ENCODE peak calls at places on chromosomes 6 and 20, in five cellular contexts. A is right atrium auricular region; X is bronchial epithelial cell; B is CD8-positive, alpha-beta T cell; D is ascending aorta. P is an unnamed sample. For H3K27me3, the result is how much of the 10 kb centered on the place peaks cover.

GRCh38 chr6:143603474-143603873 is 74.3 kb upstream of the PHACTR2 start:
- DNase-seq in X (no peak), A (no peak), B (no peak), D (no peak), P (no peak)

GRCh38 chr6:115612796-115613479 is 447.8 kb downstream of the FRK start:
- DNase-seq in D (no peak), A (no peak), X (no peak), B (no peak), P (no peak)

GRCh38 chr6:144749263-144749662 is 464.1 kb downstream of the UTRN start:
- DNase-seq in B (no peak), D (no peak), A (no peak), X (no peak), P (no peak)

GRCh38 chr6:19554356-19555225 is 282.6 kb upstream of the ID4 start:
- DNase-seq in B (no peak), D (no peak), X (no peak), A (no peak), P (no peak)

GRCh38 chr6:119346450-119346849 is 3.1 kb downstream of the MAN1A1 start:
- DNase-seq in X (no peak), B (no peak), D (no peak), A (no peak), P (no peak)

GRCh38 chr6:149015224-149015876 is 268.5 kb downstream of the UST start:
- DNase-seq in A (no peak), D (no peak), B (no peak), X (no peak), P (no peak)

GRCh38 chr20:32333988-32334885 is 23.9 kb upstream of the ASXL1 start:
- DNase-seq in X (peak), D (no peak), B (peak), A (peak), P (peak)

GRCh38 chr6:170208171-170208601 is 82.7 kb downstream of the DLL1 start:
- DNase-seq in D (peak), X (no peak), A (peak), B (no peak), P (no peak)

GRCh38 chr6:163764565-163764964 is 350.0 kb downstream of the QKI start:
- DNase-seq in X (no peak), B (no peak), A (no peak), D (no peak), P (no peak)

GRCh38 chr6:64486952-64487351 is 851.4 kb downstream of the PHF3 start:
- DNase-seq in A (no peak), B (no peak), D (no peak), X (no peak), P (no peak)

GRCh38 chr6:22940571-22941290 is 371.4 kb downstream of the HDGFL1 start:
- DNase-seq in X (no peak), A (no peak), B (no peak), D (no peak), P (no peak)

GRCh38 chr6:152110878-152111820 is 303.7 kb downstream of the ESR1 start:
- DNase-seq in D (no peak), X (no peak), B (no peak), A (no peak), P (no peak)

GRCh38 chr6:160030103-160030502 is 61.2 kb downstream of the IGF2R start:
- DNase-seq in A (peak), D (peak), X (peak), B (no peak), P (no peak)

GRCh38 chr6:109139109-109139508 is 43.8 kb downstream of the CEP57L1 start:
- DNase-seq in B (no peak), A (no peak), X (peak), D (no peak), P (no peak)

GRCh38 chr6:3612341-3613041 is 139.0 kb downstream of the PXDC1 start:
- DNase-seq in X (peak), B (no peak), D (peak), A (peak), P (no peak)

GRCh38 chr6:7200598-7201443 is 93.1 kb downstream of the RREB1 start:
- DNase-seq in B (no peak), X (peak), A (no peak), D (no peak), P (no peak)

GRCh38 chr6:98323605-98324004 is 510.8 kb upstream of the POU3F2 start:
- DNase-seq in X (no peak), B (no peak), A (no peak), D (no peak), P (no peak)

GRCh38 chr6:167819640-167820039 is 7.1 kb upstream of the AFDN start:
- DNase-seq in B (no peak), D (no peak), X (no peak), A (no peak), P (no peak)

GRCh38 chr6:84547341-84547794 is 217.0 kb downstream of the TBX18 start:
- DNase-seq in B (no peak), X (no peak), A (no peak), D (no peak), P (no peak)

GRCh38 chr6:93407186-93407585 is 12.2 kb downstream of the EPHA7 start:
- DNase-seq in X (peak), D (no peak), A (no peak), B (no peak), P (no peak)

GRCh38 chr20:53216856-53217576 is 244.9 kb downstream of the TSHZ2 start:
- DNase-seq in X (peak), D (no peak), B (peak), A (peak), P (peak)

GRCh38 chr20:36217226-36217625 is 19.1 kb upstream of the AAR2 start:
- DNase-seq in B (no peak), A (no peak), X (no peak), D (no peak), P (no peak)

GRCh38 chr6:159996626-159997497 is 28.0 kb downstream of the IGF2R start:
- DNase-seq in D (no peak), X (no peak), A (no peak), B (no peak), P (no peak)

GRCh38 chr6:161161121-161161520 is 112.7 kb downstream of the AGPAT4 start:
- DNase-seq in A (no peak), D (no peak), X (no peak), B (no peak), P (no peak)

GRCh38 chr20:5315807-5316187 is 957 bp downstream of the PROKR2 start:
- DNase-seq in A (no peak), D (no peak), X (no peak), B (no peak), P (no peak)

GRCh38 chr20:32480361-32481199 is 104.6 kb downstream of the NOL4L start:
- DNase-seq in A (no peak), B (no peak), D (no peak), X (no peak), P (no peak)

GRCh38 chr6:144737998-144738397 is 452.9 kb downstream of the UTRN start:
- DNase-seq in D (no peak), X (no peak), B (no peak), A (no peak), P (no peak)

GRCh38 chr20:35511814-35512420 is 17.5 kb downstream of the C20orf173 start:
- DNase-seq in D (no peak), A (no peak), X (peak), B (no peak), P (no peak)

GRCh38 chr6:168848797-168849196 is 404.8 kb downstream of the THBS2 start:
- DNase-seq in X (no peak), A (no peak), D (no peak), B (no peak), P (no peak)

GRCh38 chr6:21873562-21873961 is 280.0 kb downstream of the SOX4 start:
- DNase-seq in A (peak), D (peak), B (no peak), X (peak), P (no peak)

GRCh38 chr20:1555952-1556351 is 1.6 kb downstream of the SIRPD start:
- DNase-seq in A (no peak), B (no peak), X (no peak), D (no peak), P (no peak)

GRCh38 chr6:4559281-4559875 is 216.8 kb upstream of the CDYL start:
- DNase-seq in X (no peak), D (no peak), A (no peak), B (no peak), P (no peak)

GRCh38 chr6:144402750-144403149 is 117.6 kb downstream of the UTRN start:
- DNase-seq in B (no peak), A (no peak), X (no peak), D (no peak), P (no peak)

GRCh38 chr20:18738055-18738454 is 75.5 kb upstream of the SCP2D1 start:
- DNase-seq in D (no peak), X (no peak), A (no peak), B (peak), P (no peak)

GRCh38 chr6:144434308-144434990 is 149.3 kb downstream of the UTRN start:
- DNase-seq in X (peak), B (no peak), D (no peak), A (no peak), P (no peak)

GRCh38 chr20:19211661-19212523 is 550 bp upstream of the SLC24A3 start:
- DNase-seq in A (no peak), B (no peak), X (no peak), D (peak), P (no peak)

GRCh38 chr20:47681977-47682812 is 103.1 kb downstream of the SULF2 start:
- DNase-seq in B (no peak), X (no peak), A (peak), D (no peak), P (no peak)

GRCh38 chr6:3751730-3752537 is 421 bp upstream of the PXDC1 start:
- DNase-seq in B (peak), D (peak), A (peak), X (peak), P (peak)

DNA sequence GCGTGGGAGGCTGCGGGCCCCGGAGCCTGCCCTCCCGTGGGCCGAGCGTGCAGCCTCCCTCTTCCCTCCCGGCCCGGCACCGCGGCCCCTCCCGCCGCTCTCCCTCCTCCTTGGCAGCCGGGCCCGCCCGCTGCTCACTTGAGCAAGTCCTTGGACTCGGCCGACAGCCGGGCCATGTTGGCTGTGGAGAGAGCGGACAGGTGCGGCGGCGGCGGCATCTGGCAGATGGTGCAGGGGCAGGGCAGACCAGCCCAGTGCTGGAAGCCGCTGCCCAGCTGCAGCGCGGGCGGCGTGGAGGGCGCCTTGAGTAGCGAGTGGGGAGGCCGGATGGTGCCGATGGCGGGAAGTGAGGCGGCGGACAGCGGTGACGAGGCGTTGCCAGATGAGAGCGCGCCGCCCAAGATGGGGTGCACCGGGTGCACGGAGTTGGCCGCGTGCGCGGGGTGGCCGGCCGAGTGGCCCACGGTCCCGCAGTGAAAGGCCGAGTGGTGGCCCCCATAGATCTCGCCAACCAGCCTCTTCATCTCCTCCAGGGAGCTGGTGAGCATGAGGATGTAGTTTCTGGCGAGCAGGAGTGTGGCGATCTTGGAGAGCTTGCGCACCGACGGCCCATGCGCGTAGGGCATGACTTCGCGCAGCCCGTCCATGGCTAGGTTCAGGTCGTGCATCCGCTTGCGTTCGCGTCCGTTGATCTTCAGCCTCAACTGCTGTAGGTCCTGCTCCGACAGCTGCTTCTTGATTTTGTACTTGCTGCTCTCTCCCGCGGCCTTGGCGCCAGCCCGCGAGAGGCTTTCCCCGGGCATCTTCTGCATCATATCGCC is 766 bp downstream of the OLIG3 start:
- DNase-seq in B (no peak), A (no peak), X (no peak), D (no peak), P (no peak)
- H3K27me3 ChIP-seq in B (half or more), A (half or more), X (half or more), D (under half), P (half or more)

GRCh38 chr6:33914519-33915120 is 110.8 kb upstream of the MLN start:
- DNase-seq in A (no peak), X (no peak), D (no peak), B (peak), P (no peak)

GRCh38 chr6:33912177-33912576 is 108.4 kb upstream of the MLN start:
- DNase-seq in A (no peak), X (no peak), D (no peak), B (no peak), P (no peak)

GRCh38 chr6:33909737-33910136 is 105.9 kb upstream of the MLN start:
- DNase-seq in D (no peak), B (no peak), A (no peak), X (no peak), P (no peak)

GRCh38 chr6:33908025-33908424 is 104.2 kb upstream of the MLN start:
- DNase-seq in B (no peak), A (no peak), X (no peak), D (no peak), P (no peak)

GRCh38 chr6:33911488-33911887 is 107.7 kb upstream of the MLN start:
- DNase-seq in D (no peak), X (no peak), B (no peak), A (no peak), P (no peak)
- TF ChIP-seq CTCF in D (no peak), X (no peak), B (no peak), A (no peak), P (no peak)

GRCh38 chr6:50831216-50831615 is 12.5 kb downstream of the TFAP2B start:
- DNase-seq in B (no peak), D (no peak), X (no peak), A (no peak), P (no peak)
- H3K27me3 ChIP-seq in B (under half), D (under half), X (under half), A (under half), P (half or more)

DNA sequence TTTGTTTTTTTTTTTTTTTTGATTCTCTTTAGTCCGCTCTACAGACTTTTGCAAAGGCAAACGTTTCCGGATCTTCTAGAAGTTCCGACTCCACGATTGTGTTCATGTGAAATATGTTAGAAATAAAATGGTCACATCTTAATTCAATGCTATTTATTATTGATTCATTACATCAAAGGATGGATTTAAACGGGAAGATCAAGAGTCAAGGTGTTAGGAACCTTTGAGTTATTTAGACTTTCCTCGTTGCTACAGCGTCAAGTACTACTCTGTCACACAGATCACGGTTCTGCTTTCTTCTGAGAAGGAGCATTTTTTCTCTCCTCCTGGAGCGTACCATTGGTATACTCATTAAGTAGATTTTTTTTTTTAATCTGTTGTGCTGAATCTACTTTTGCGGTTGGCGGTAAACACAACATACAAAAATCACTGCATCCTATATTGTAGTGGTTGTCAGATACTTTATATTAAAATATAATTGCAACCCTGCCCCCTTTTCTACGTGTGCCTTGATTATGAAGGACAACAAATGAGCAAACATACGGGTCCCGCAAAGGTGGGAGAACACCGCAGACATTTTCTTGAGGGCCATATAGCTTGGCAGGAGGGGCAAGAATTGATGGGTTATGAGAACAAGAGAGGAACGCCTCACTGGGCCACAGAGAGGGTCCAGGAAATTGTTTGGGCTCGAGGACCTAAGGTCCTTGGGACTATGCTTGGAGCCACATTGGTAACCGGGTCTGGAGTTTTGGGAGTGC is 17.5 kb downstream of the HMGN4 start:
- DNase-seq in X (no peak), D (no peak), A (no peak), B (no peak), P (no peak)
- TF ChIP-seq CTCF in X (no peak), D (no peak), A (no peak), B (no peak), P (no peak)

GRCh38 chr20:38875170-38875993 is 50.8 kb upstream of the FAM83D start:
- DNase-seq in B (peak), X (no peak), A (no peak), D (no peak), P (peak)
- H3K27me3 ChIP-seq in B (under half), X (under half), A (under half), D (under half), P (under half)